ENCODE peak calls at places on chromosomes 12 and 14, in five cellular contexts. One of them, this sample, is unnamed.

GRCh38 chr14:26596722-26597030 is 1.2 kb downstream of the NOVA1 start:
- DNase-seq in fibroblast of pulmonary artery: peak; percentile 40
- DNase-seq in fibroblast of mammary gland: peak; percentile 45
- DNase-seq in upper lobe of right lung: peak; percentile 32
- DNase-seq in H1: no peak
- DNase-seq in this sample: no peak

GRCh38 chr14:74979029-74979428 is 23.6 kb upstream of the PGF start:
- DNase-seq in upper lobe of right lung: no peak
- DNase-seq in fibroblast of pulmonary artery: no peak
- DNase-seq in H1: no peak
- DNase-seq in fibroblast of mammary gland: no peak
- DNase-seq in this sample: no peak

GRCh38 chr12:3469711-3470110 is 21.3 kb upstream of the PRMT8 start:
- DNase-seq in upper lobe of right lung: no peak
- DNase-seq in fibroblast of mammary gland: no peak
- DNase-seq in H1: no peak
- DNase-seq in fibroblast of pulmonary artery: no peak
- DNase-seq in this sample: no peak

GRCh38 chr14:51517116-51517515 is 134.6 kb upstream of the FRMD6 start:
- DNase-seq in fibroblast of pulmonary artery: no peak
- DNase-seq in H1: no peak
- DNase-seq in fibroblast of mammary gland: no peak
- DNase-seq in upper lobe of right lung: no peak
- DNase-seq in this sample: peak; percentile 59

GRCh38 chr12:72141381-72141780 is 130.8 kb upstream of the TRHDE start:
- DNase-seq in H1: no peak
- DNase-seq in upper lobe of right lung: no peak
- DNase-seq in fibroblast of pulmonary artery: peak; percentile 1
- DNase-seq in fibroblast of mammary gland: no peak
- DNase-seq in this sample: no peak

GRCh38 chr14:71437870-71438269 is 494.4 kb upstream of the RGS6 start:
- DNase-seq in fibroblast of pulmonary artery: no peak
- DNase-seq in H1: no peak
- DNase-seq in fibroblast of mammary gland: peak; percentile 21
- DNase-seq in upper lobe of right lung: no peak
- DNase-seq in this sample: no peak

GRCh38 chr14:76500011-76500410 is 124.1 kb downstream of the ESRRB start:
- DNase-seq in upper lobe of right lung: no peak
- DNase-seq in H1: no peak
- DNase-seq in fibroblast of mammary gland: peak; percentile 51
- DNase-seq in fibroblast of pulmonary artery: no peak
- DNase-seq in this sample: peak; percentile 30

GRCh38 chr12:27674989-27675388 is 21.3 kb upstream of the REP15 start:
- DNase-seq in H1: no peak
- DNase-seq in fibroblast of pulmonary artery: no peak
- DNase-seq in fibroblast of mammary gland: no peak
- DNase-seq in upper lobe of right lung: no peak
- DNase-seq in this sample: no peak

GRCh38 chr12:45730116-45730841 is 773 bp downstream of the ARID2 start:
- DNase-seq in upper lobe of right lung: peak; percentile 78
- DNase-seq in fibroblast of pulmonary artery: peak; percentile 48
- DNase-seq in fibroblast of mammary gland: peak; percentile 45
- DNase-seq in H1: peak; percentile 62
- DNase-seq in this sample: peak; percentile 39

GRCh38 chr12:116302200-116303075 is 24.9 kb upstream of the MED13L start:
- DNase-seq in upper lobe of right lung: no peak
- DNase-seq in fibroblast of mammary gland: peak; percentile 38
- DNase-seq in H1: no peak
- DNase-seq in fibroblast of pulmonary artery: no peak
- DNase-seq in this sample: no peak

GRCh38 chr12:126558810-126559209 is 1493.6 kb downstream of the AACS start:
- DNase-seq in fibroblast of mammary gland: no peak
- DNase-seq in fibroblast of pulmonary artery: no peak
- DNase-seq in upper lobe of right lung: no peak
- DNase-seq in H1: no peak
- DNase-seq in this sample: no peak

GRCh38 chr12:33423706-33424105 is 15.9 kb downstream of the SYT10 start:
- DNase-seq in H1: no peak
- DNase-seq in fibroblast of pulmonary artery: no peak
- DNase-seq in upper lobe of right lung: no peak
- DNase-seq in fibroblast of mammary gland: no peak
- DNase-seq in this sample: no peak

GRCh38 chr12:8452976-8453616 is 2.7 kb upstream of the CLEC6A start:
- DNase-seq in fibroblast of pulmonary artery: no peak
- DNase-seq in fibroblast of mammary gland: no peak
- DNase-seq in upper lobe of right lung: no peak
- DNase-seq in H1: no peak
- DNase-seq in this sample: no peak

DNA sequence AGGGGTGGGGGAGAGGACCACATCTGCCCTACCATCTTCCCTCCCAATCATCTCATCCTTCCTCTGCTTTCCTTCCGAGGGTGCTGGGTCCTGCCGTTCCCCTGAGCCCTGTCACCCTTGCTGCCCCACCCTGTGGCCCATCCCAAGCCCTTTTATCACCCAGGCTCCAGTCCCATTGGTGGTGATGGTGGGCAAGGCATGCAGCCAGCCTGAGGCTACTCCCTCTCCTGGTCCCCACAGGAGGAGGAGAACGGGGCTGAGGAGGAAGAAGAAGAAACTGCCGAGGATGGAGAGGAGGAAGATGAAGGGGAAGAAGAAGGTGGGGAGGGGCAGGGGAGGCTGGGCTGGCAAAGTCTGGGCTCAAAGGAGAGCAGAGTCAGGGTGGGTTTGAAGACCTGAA is 2.6 kb upstream of the LAG3 start:
- DNase-seq in upper lobe of right lung: no peak
- DNase-seq in fibroblast of mammary gland: no peak
- DNase-seq in fibroblast of pulmonary artery: no peak
- DNase-seq in H1: no peak
- DNase-seq in this sample: no peak
- H3K4me3 ChIP-seq in upper lobe of right lung: no peak overlapping the region
- H3K4me3 ChIP-seq in fibroblast of mammary gland: no peak overlapping the region
- H3K4me3 ChIP-seq in fibroblast of pulmonary artery: no peak overlapping the region
- H3K4me3 ChIP-seq in H1: peak overlapping the region; percentile 98
- H3K4me3 ChIP-seq in this sample: no peak overlapping the region

GRCh38 chr12:9668141-9669018 is 1.1 kb upstream of the CLEC2D start:
- DNase-seq in upper lobe of right lung: no peak
- DNase-seq in fibroblast of pulmonary artery: peak; percentile 56
- DNase-seq in fibroblast of mammary gland: peak; percentile 40
- DNase-seq in H1: no peak
- DNase-seq in this sample: peak; percentile 53

GRCh38 chr12:9669534-9669933 is at the start of gene CLEC2D:
- DNase-seq in upper lobe of right lung: no peak
- DNase-seq in fibroblast of pulmonary artery: no peak
- DNase-seq in H1: no peak
- DNase-seq in fibroblast of mammary gland: no peak
- DNase-seq in this sample: no peak

GRCh38 chr12:9669019-9669326 is 540 bp upstream of the CLEC2D start:
- DNase-seq in fibroblast of pulmonary artery: no peak
- DNase-seq in upper lobe of right lung: no peak
- DNase-seq in H1: no peak
- DNase-seq in fibroblast of mammary gland: no peak
- DNase-seq in this sample: no peak

GRCh38 chr12:9673404-9674225 is 4.1 kb downstream of the CLEC2D start:
- DNase-seq in fibroblast of pulmonary artery: peak; percentile 93
- DNase-seq in H1: no peak
- DNase-seq in upper lobe of right lung: peak; percentile 75
- DNase-seq in fibroblast of mammary gland: peak; percentile 93
- DNase-seq in this sample: peak; percentile 91

DNA sequence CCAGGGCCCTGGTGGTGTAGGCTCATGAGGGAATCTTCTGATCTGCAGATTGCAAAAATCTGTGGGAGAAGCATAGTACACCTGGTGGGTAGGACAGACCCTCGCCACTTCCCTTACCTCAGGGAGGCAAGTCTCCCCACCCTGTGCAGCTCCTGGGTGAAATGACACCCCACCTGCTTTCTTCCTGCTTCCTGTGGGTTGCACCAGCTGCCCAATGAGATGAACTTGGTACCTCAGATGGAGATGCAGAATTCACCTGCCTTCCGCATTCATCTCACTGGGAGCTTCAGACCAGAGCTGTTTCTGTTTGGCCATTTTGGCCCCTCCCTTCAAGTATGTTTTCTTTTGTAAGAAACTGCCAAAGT is 4.7 kb downstream of the CLEC2D start:
- DNase-seq in fibroblast of mammary gland: no peak
- DNase-seq in H1: no peak
- DNase-seq in fibroblast of pulmonary artery: no peak
- DNase-seq in upper lobe of right lung: no peak
- DNase-seq in this sample: no peak
- H3K4me3 ChIP-seq in fibroblast of mammary gland: no peak overlapping the region
- H3K4me3 ChIP-seq in H1: no peak overlapping the region
- H3K4me3 ChIP-seq in fibroblast of pulmonary artery: no peak overlapping the region
- H3K4me3 ChIP-seq in upper lobe of right lung: no peak overlapping the region
- H3K4me3 ChIP-seq in this sample: no peak overlapping the region

GRCh38 chr12:53824001-53824716 is 72.4 kb upstream of the CISTR start:
- DNase-seq in H1: no peak
- DNase-seq in fibroblast of pulmonary artery: no peak
- DNase-seq in fibroblast of mammary gland: no peak
- DNase-seq in upper lobe of right lung: no peak
- DNase-seq in this sample: no peak
- H3K4me3 ChIP-seq in H1: no peak overlapping the region
- H3K4me3 ChIP-seq in fibroblast of pulmonary artery: no peak overlapping the region
- H3K4me3 ChIP-seq in fibroblast of mammary gland: no peak overlapping the region
- H3K4me3 ChIP-seq in upper lobe of right lung: no peak overlapping the region
- H3K4me3 ChIP-seq in this sample: no peak overlapping the region

DNA sequence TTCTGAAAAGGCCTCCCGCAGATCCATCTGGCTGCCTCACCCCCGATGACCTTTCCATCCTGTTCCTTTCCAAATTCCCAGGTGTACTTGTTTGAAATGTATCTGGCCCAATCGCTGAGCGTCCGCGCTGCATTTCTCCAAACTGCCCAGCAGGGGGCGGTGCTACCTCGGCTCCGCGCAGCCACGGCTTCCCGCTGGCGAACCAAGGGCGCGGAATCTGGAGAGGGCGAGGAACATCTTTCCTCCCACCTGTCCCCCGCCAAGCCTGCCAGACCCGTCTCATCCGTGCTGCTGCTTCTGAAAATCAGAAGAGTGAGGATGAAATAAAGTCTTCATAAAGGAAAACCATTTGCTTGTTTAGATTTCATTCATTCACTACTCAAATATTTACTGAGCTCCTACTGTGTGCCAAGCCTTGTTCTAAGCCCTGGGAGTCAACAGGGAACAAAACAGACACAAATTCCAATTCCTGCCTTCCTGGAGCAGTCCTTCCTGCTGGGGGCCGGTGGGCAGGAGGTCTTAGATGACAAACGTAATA is 16.8 kb upstream of the MYL2 start:
- DNase-seq in upper lobe of right lung: peak; percentile 74
- DNase-seq in fibroblast of mammary gland: peak; percentile 39
- DNase-seq in H1: peak; percentile 95
- DNase-seq in fibroblast of pulmonary artery: peak; percentile 53
- DNase-seq in this sample: peak; percentile 17
- H3K4me3 ChIP-seq in upper lobe of right lung: no peak overlapping the region
- H3K4me3 ChIP-seq in fibroblast of mammary gland: no peak overlapping the region
- H3K4me3 ChIP-seq in H1: peak overlapping the region; percentile 57
- H3K4me3 ChIP-seq in fibroblast of pulmonary artery: no peak overlapping the region
- H3K4me3 ChIP-seq in this sample: no peak overlapping the region

GRCh38 chr12:5434647-5434968 is 2.7 kb downstream of the NTF3 start:
- DNase-seq in H1: no peak
- DNase-seq in fibroblast of mammary gland: no peak
- DNase-seq in fibroblast of pulmonary artery: no peak
- DNase-seq in upper lobe of right lung: no peak
- DNase-seq in this sample: no peak

GRCh38 chr12:5435161-5435560 is 3.3 kb downstream of the NTF3 start:
- DNase-seq in fibroblast of mammary gland: no peak
- DNase-seq in upper lobe of right lung: no peak
- DNase-seq in fibroblast of pulmonary artery: no peak
- DNase-seq in H1: no peak
- DNase-seq in this sample: peak; percentile 61

GRCh38 chr12:5433840-5434646 is 2.1 kb downstream of the NTF3 start:
- DNase-seq in H1: no peak
- DNase-seq in upper lobe of right lung: no peak
- DNase-seq in fibroblast of mammary gland: no peak
- DNase-seq in fibroblast of pulmonary artery: no peak
- DNase-seq in this sample: no peak

GRCh38 chr12:5432011-5432400 is at the start of gene NTF3:
- DNase-seq in fibroblast of mammary gland: peak; percentile 2
- DNase-seq in H1: peak; percentile 72
- DNase-seq in upper lobe of right lung: no peak
- DNase-seq in fibroblast of pulmonary artery: peak; percentile 29
- DNase-seq in this sample: peak; percentile 73

GRCh38 chr12:5433081-5433839 is 1.4 kb downstream of the NTF3 start:
- DNase-seq in fibroblast of pulmonary artery: no peak
- DNase-seq in fibroblast of mammary gland: no peak
- DNase-seq in upper lobe of right lung: no peak
- DNase-seq in H1: no peak
- DNase-seq in this sample: peak; percentile 45
- H3K4me3 ChIP-seq in fibroblast of pulmonary artery: no peak overlapping the region
- H3K4me3 ChIP-seq in fibroblast of mammary gland: no peak overlapping the region
- H3K4me3 ChIP-seq in upper lobe of right lung: peak overlapping the region; percentile 45
- H3K4me3 ChIP-seq in H1: peak overlapping the region; percentile 74
- H3K4me3 ChIP-seq in this sample: peak overlapping the region; percentile 95

GRCh38 chr12:53694746-53695145 is 18.9 kb upstream of the ATP5MC2 start:
- DNase-seq in upper lobe of right lung: no peak
- DNase-seq in fibroblast of mammary gland: no peak
- DNase-seq in H1: peak; percentile 63
- DNase-seq in fibroblast of pulmonary artery: no peak
- DNase-seq in this sample: no peak

GRCh38 chr12:53698948-53699672 is 23.2 kb upstream of the ATP5MC2 start:
- DNase-seq in H1: no peak
- DNase-seq in upper lobe of right lung: no peak
- DNase-seq in fibroblast of pulmonary artery: no peak
- DNase-seq in fibroblast of mammary gland: no peak
- DNase-seq in this sample: no peak

GRCh38 chr12:53696655-53697321 is 20.9 kb upstream of the ATP5MC2 start:
- DNase-seq in fibroblast of mammary gland: no peak
- DNase-seq in H1: no peak
- DNase-seq in fibroblast of pulmonary artery: no peak
- DNase-seq in upper lobe of right lung: no peak
- DNase-seq in this sample: no peak

GRCh38 chr12:53695148-53696138 is 19.6 kb upstream of the ATP5MC2 start:
- DNase-seq in fibroblast of pulmonary artery: peak; percentile 69
- DNase-seq in H1: peak; percentile 74
- DNase-seq in fibroblast of mammary gland: peak; percentile 60
- DNase-seq in upper lobe of right lung: peak; percentile 69
- DNase-seq in this sample: peak; percentile 66

DNA sequence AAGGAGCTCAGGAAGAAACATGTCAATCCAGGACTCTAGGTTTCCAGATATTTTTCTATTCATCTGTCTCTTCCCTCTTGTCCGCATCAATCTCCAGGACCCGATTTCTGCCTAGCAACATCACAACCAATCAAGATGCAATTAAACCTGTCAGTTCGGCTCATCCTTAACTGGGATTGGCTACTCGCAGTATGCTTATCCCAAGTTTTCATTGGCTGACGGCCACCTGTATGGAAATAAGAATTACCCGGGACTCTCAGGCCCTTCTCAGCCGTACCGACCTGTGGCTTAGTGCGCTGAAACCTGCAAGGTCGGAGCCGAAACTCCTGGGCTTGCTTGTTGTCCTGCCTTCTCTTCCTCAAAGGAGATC is 20.4 kb upstream of the ATP5MC2 start:
- DNase-seq in fibroblast of pulmonary artery: peak; percentile 90
- DNase-seq in fibroblast of mammary gland: peak; percentile 83
- DNase-seq in upper lobe of right lung: no peak
- DNase-seq in H1: peak; percentile 64
- DNase-seq in this sample: peak; percentile 69
- H3K4me3 ChIP-seq in fibroblast of pulmonary artery: no peak overlapping the region
- H3K4me3 ChIP-seq in fibroblast of mammary gland: no peak overlapping the region
- H3K4me3 ChIP-seq in upper lobe of right lung: peak overlapping the region; percentile 11
- H3K4me3 ChIP-seq in H1: peak overlapping the region; percentile 57
- H3K4me3 ChIP-seq in this sample: no peak overlapping the region

This sample was measured in AG10803.